ENCODE peak calls at places on chromosomes 1 and 21, in six cellular contexts. J is NCI-H1436, Q is heart left ventricle, Z is HTR-8/SVneo, S is SW480, N is foreskin fibroblast. U is an unnamed sample.

GRCh38 chr1:36083635-36084501 is at the start of gene TEKT2:
- DNase-seq in J (peak; percentile 89), Q (no peak), Z (no peak), S (no peak), N (no peak), U (no peak)

GRCh38 chr1:3978928-3979325 is 78.9 kb upstream of the C1orf174 start:
- DNase-seq in J (no peak), Q (no peak), Z (no peak), S (no peak), N (no peak), U (no peak)

GRCh38 chr21:17572431-17572830 is 40.3 kb downstream of the BTG3 start:
- DNase-seq in J (no peak), Q (no peak), Z (no peak), S (no peak), N (no peak), U (no peak)

GRCh38 chr21:26050857-26051256 is 119.7 kb downstream of the APP start:
- DNase-seq in J (no peak), Q (no peak), Z (no peak), S (no peak), N (no peak), U (no peak)

GRCh38 chr1:230950404-230950803 is 28.3 kb downstream of the TTC13 start:
- DNase-seq in J (no peak), Q (no peak), Z (no peak), S (no peak), N (no peak), U (no peak)

GRCh38 chr1:36349241-36349671 is 25.8 kb upstream of the EVA1B start:
- DNase-seq in J (no peak), Q (no peak), Z (no peak), S (no peak), N (peak; percentile 61), U (no peak)

GRCh38 chr1:25561426-25562100 is 18.2 kb downstream of the LDLRAP1 start:
- DNase-seq in J (no peak), Q (no peak), Z (no peak), S (no peak), N (no peak), U (no peak)

GRCh38 chr1:43834280-43835140 is 99.1 kb upstream of the ARTN start:
- DNase-seq in J (no peak), Q (no peak), Z (no peak), S (peak; percentile 70), N (peak; percentile 81), U (peak; percentile 72)

GRCh38 chr1:19683351-19683750 is 18.7 kb downstream of the HTR6 start:
- DNase-seq in J (no peak), Q (no peak), Z (no peak), S (no peak), N (no peak), U (no peak)

GRCh38 chr1:87600070-87600469 is 271.4 kb downstream of the LMO4 start:
- DNase-seq in J (no peak), Q (no peak), Z (no peak), S (no peak), N (no peak), U (no peak)

GRCh38 chr1:41500378-41500777 is 15.9 kb upstream of the EDN2 start:
- DNase-seq in J (no peak), Q (peak; percentile 83), Z (no peak), S (peak; percentile 88), N (no peak), U (no peak)

GRCh38 chr21:41426656-41427311 is 745 bp downstream of the MX1 start:
- DNase-seq in J (no peak), Q (no peak), Z (no peak), S (no peak), N (no peak), U (no peak)

GRCh38 chr1:22248746-22249145 is 105.8 kb upstream of the WNT4 start:
- DNase-seq in J (no peak), Q (no peak), Z (no peak), S (no peak), N (no peak), U (no peak)

GRCh38 chr1:78146137-78146822 is 100.5 kb downstream of the GIPC2 start:
- DNase-seq in J (no peak), Q (no peak), Z (no peak), S (no peak), N (no peak), U (no peak)

GRCh38 chr1:169538998-169539871 is 47.0 kb downstream of the F5 start:
- DNase-seq in J (no peak), Q (no peak), Z (peak; percentile 7), S (peak; percentile 25), N (peak; percentile 69), U (peak; percentile 55)